ENCODE peak calls at places on chromosomes 16 and 17, in nine cellular contexts. One of them, this sample, is unnamed.

GRCh38 chr17:66789961-66790421 is 44.9 kb upstream of the CACNG5 start:
- DNase-seq in dorsolateral prefrontal cortex: no peak
- DNase-seq in thoracic aorta: no peak
- DNase-seq in hippocampal formation: no peak
- DNase-seq in BE2C: no peak
- DNase-seq in ELR: no peak
- DNase-seq in SW480: no peak
- DNase-seq in body of pancreas: no peak
- DNase-seq in skeletal muscle cell: no peak
- DNase-seq in this sample: no peak

GRCh38 chr16:4320571-4321137 is 4.8 kb downstream of the GLIS2 start:
- DNase-seq in dorsolateral prefrontal cortex: no peak
- DNase-seq in thoracic aorta: no peak
- DNase-seq in hippocampal formation: no peak
- DNase-seq in BE2C: no peak
- DNase-seq in ELR: no peak
- DNase-seq in SW480: no peak
- DNase-seq in body of pancreas: peak
- DNase-seq in skeletal muscle cell: no peak
- DNase-seq in this sample: no peak

GRCh38 chr16:55941552-55941951 is 66.4 kb upstream of the CES5A start:
- DNase-seq in dorsolateral prefrontal cortex: no peak
- DNase-seq in thoracic aorta: no peak
- DNase-seq in hippocampal formation: no peak
- DNase-seq in BE2C: no peak
- DNase-seq in ELR: no peak
- DNase-seq in SW480: no peak
- DNase-seq in body of pancreas: no peak
- DNase-seq in skeletal muscle cell: no peak
- DNase-seq in this sample: no peak

GRCh38 chr17:4340914-4341615 is 25.4 kb downstream of the UBE2G1 start:
- DNase-seq in dorsolateral prefrontal cortex: no peak
- DNase-seq in thoracic aorta: no peak
- DNase-seq in hippocampal formation: no peak
- DNase-seq in BE2C: no peak
- DNase-seq in ELR: peak
- DNase-seq in SW480: no peak
- DNase-seq in body of pancreas: no peak
- DNase-seq in skeletal muscle cell: no peak
- DNase-seq in this sample: no peak

GRCh38 chr16:27401768-27402568 is at the start of gene IL21R:
- DNase-seq in dorsolateral prefrontal cortex: no peak
- DNase-seq in thoracic aorta: no peak
- DNase-seq in hippocampal formation: peak
- DNase-seq in BE2C: no peak
- DNase-seq in ELR: peak
- DNase-seq in SW480: peak
- DNase-seq in body of pancreas: peak
- DNase-seq in skeletal muscle cell: peak
- DNase-seq in this sample: peak

GRCh38 chr17:72240333-72240732 is 119.5 kb downstream of the SOX9 start:
- DNase-seq in dorsolateral prefrontal cortex: no peak
- DNase-seq in thoracic aorta: no peak
- DNase-seq in hippocampal formation: no peak
- DNase-seq in BE2C: no peak
- DNase-seq in ELR: no peak
- DNase-seq in SW480: no peak
- DNase-seq in body of pancreas: no peak
- DNase-seq in skeletal muscle cell: no peak
- DNase-seq in this sample: no peak

GRCh38 chr17:21171970-21172510 is 41.9 kb downstream of the TMEM11 start:
- DNase-seq in dorsolateral prefrontal cortex: no peak
- DNase-seq in thoracic aorta: no peak
- DNase-seq in hippocampal formation: no peak
- DNase-seq in BE2C: no peak
- DNase-seq in ELR: no peak
- DNase-seq in SW480: no peak
- DNase-seq in body of pancreas: no peak
- DNase-seq in skeletal muscle cell: no peak
- DNase-seq in this sample: no peak

GRCh38 chr17:19470529-19471261 is 59.7 kb downstream of the RNF112 start:
- DNase-seq in dorsolateral prefrontal cortex: no peak
- DNase-seq in thoracic aorta: peak
- DNase-seq in hippocampal formation: no peak
- DNase-seq in BE2C: no peak
- DNase-seq in ELR: no peak
- DNase-seq in SW480: no peak
- DNase-seq in body of pancreas: peak
- DNase-seq in skeletal muscle cell: no peak
- DNase-seq in this sample: peak

GRCh38 chr17:61410555-61411089 is 11.0 kb downstream of the TBX2 start:
- DNase-seq in dorsolateral prefrontal cortex: peak
- DNase-seq in thoracic aorta: no peak
- DNase-seq in hippocampal formation: peak
- DNase-seq in BE2C: peak
- DNase-seq in ELR: peak
- DNase-seq in SW480: no peak
- DNase-seq in body of pancreas: peak
- DNase-seq in skeletal muscle cell: no peak
- DNase-seq in this sample: peak

GRCh38 chr17:61822326-61823285 is 40.7 kb downstream of the BRIP1 start:
- DNase-seq in dorsolateral prefrontal cortex: no peak
- DNase-seq in thoracic aorta: no peak
- DNase-seq in hippocampal formation: no peak
- DNase-seq in BE2C: no peak
- DNase-seq in ELR: no peak
- DNase-seq in SW480: no peak
- DNase-seq in body of pancreas: no peak
- DNase-seq in skeletal muscle cell: no peak
- DNase-seq in this sample: no peak

GRCh38 chr17:39195568-39196160 is 1.8 kb downstream of the CACNB1 start:
- DNase-seq in dorsolateral prefrontal cortex: no peak
- DNase-seq in thoracic aorta: no peak
- DNase-seq in hippocampal formation: no peak
- DNase-seq in BE2C: no peak
- DNase-seq in ELR: no peak
- DNase-seq in SW480: no peak
- DNase-seq in body of pancreas: no peak
- DNase-seq in skeletal muscle cell: no peak
- DNase-seq in this sample: no peak

GRCh38 chr16:71540-72341 is 690 bp downstream of the RHBDF1 start:
- DNase-seq in dorsolateral prefrontal cortex: no peak
- DNase-seq in thoracic aorta: no peak
- DNase-seq in hippocampal formation: no peak
- DNase-seq in BE2C: no peak
- DNase-seq in ELR: peak
- DNase-seq in SW480: no peak
- DNase-seq in body of pancreas: peak
- DNase-seq in skeletal muscle cell: no peak
- DNase-seq in this sample: peak

GRCh38 chr16:34054137-34054536 is 594.7 kb downstream of the TP53TG3F start:
- DNase-seq in dorsolateral prefrontal cortex: no peak
- DNase-seq in thoracic aorta: no peak
- DNase-seq in hippocampal formation: no peak
- DNase-seq in BE2C: no peak
- DNase-seq in ELR: no peak
- DNase-seq in SW480: no peak
- DNase-seq in body of pancreas: no peak
- DNase-seq in skeletal muscle cell: no peak
- DNase-seq in this sample: no peak

This sample was measured in colonic mucosa.